ENCODE peak calls at places on chromosome 19, in seven cellular contexts. U, W, P, S, V, D and C are unnamed samples.

GRCh38 chr19:53520547-53521372 is 17.2 kb upstream of the ZNF331 start:
- DNase-seq in U (peak), W (peak), P (peak), S (peak), V (peak), D (peak), C (peak)

GRCh38 chr19:19064098-19064722 is 416 bp downstream of the SLC25A42 start:
- DNase-seq in U (peak), W (no peak), P (no peak), S (no peak), V (no peak), D (no peak), C (no peak)

GRCh38 chr19:11091343-11092153 is 2.3 kb downstream of the LDLR start:
- DNase-seq in U (peak), W (no peak), P (no peak), S (no peak), V (no peak), D (no peak), C (peak)

GRCh38 chr19:44530777-44531176 is 1.3 kb upstream of the CEACAM20 start:
- DNase-seq in U (peak), W (no peak), P (no peak), S (no peak), V (no peak), D (no peak), C (no peak)

GRCh38 chr19:35882074-35882832 is 13.9 kb downstream of the APLP1 start:
- DNase-seq in U (peak), W (peak), P (no peak), S (no peak), V (peak), D (no peak), C (no peak)

GRCh38 chr19:19595171-19595701 is 23.3 kb downstream of the PBX4 start:
- DNase-seq in U (peak), W (no peak), P (no peak), S (no peak), V (no peak), D (no peak), C (no peak)

GRCh38 chr19:50490411-50490811 is 13.8 kb upstream of the GARIN5A start:
- DNase-seq in U (no peak), W (no peak), P (no peak), S (no peak), V (no peak), D (no peak), C (no peak)

GRCh38 chr19:32748497-32748896 is 28.9 kb downstream of the TDRD12 start:
- DNase-seq in U (no peak), W (no peak), P (no peak), S (no peak), V (no peak), D (no peak), C (peak)

GRCh38 chr19:11166281-11167142 is 10.9 kb upstream of the SPC24 start:
- DNase-seq in U (no peak), W (no peak), P (no peak), S (no peak), V (no peak), D (no peak), C (no peak)